ENCODE peak calls at places on chromosomes 13 and 19, in nine cellular contexts. S is tibial nerve, P is nephron progenitor cell, B is lower leg skin, U is IMR-90, I is WTC11, A is GM12865, E is BJ, L is RWPE1. N is an unnamed sample.

GRCh38 chr13:24506698-24507335 is 5.8 kb downstream of the PARP4 start:
- DNase-seq in S (no peak), P (no peak), B (no peak), U (no peak), I (no peak), A (no peak), E (no peak), L (no peak), N (no peak)

GRCh38 chr19:11849264-11849615 is 714 bp downstream of the ZNF439 start:
- DNase-seq in S (no peak), P (no peak), B (no peak), U (no peak), I (no peak), A (no peak), E (no peak), L (no peak), N (no peak)

GRCh38 chr19:4703671-4704316 is 19.8 kb downstream of the DPP9 start:
- DNase-seq in S (no peak), P (no peak), B (no peak), U (no peak), I (no peak), A (no peak), E (no peak), L (no peak), N (no peak)

GRCh38 chr13:67402546-67402945 is 172.4 kb upstream of the PCDH9 start:
- DNase-seq in S (no peak), P (no peak), B (no peak), U (no peak), I (no peak), A (no peak), E (no peak), L (no peak), N (no peak)

GRCh38 chr19:33545209-33545981 is 23.8 kb upstream of the PEPD start:
- DNase-seq in S (no peak), P (no peak), B (no peak), U (no peak), I (no peak), A (no peak), E (no peak), L (no peak), N (no peak)

GRCh38 chr13:41587490-41587889 is 130.1 kb downstream of the RGCC start:
- DNase-seq in S (no peak), P (no peak), B (no peak), U (no peak), I (peak), A (no peak), E (no peak), L (no peak), N (no peak)

GRCh38 chr19:6433663-6434062 is at the start of gene SLC25A41:
- DNase-seq in S (no peak), P (no peak), B (no peak), U (no peak), I (no peak), A (no peak), E (no peak), L (no peak), N (no peak)

GRCh38 chr13:45546410-45546765 is 69.2 kb downstream of the ERICH6B start:
- DNase-seq in S (no peak), P (no peak), B (no peak), U (no peak), I (no peak), A (no peak), E (no peak), L (no peak), N (no peak)

GRCh38 chr19:43504426-43505185 is at the start of gene PHLDB3:
- DNase-seq in S (no peak), P (peak), B (peak), U (peak), I (peak), A (peak), E (no peak), L (no peak), N (no peak)

GRCh38 chr19:44553478-44554171 is 24.1 kb upstream of the CEACAM20 start:
- DNase-seq in S (no peak), P (no peak), B (no peak), U (no peak), I (no peak), A (no peak), E (no peak), L (peak), N (no peak)

GRCh38 chr19:54287456-54287855 is 6.5 kb upstream of the LILRB2 start:
- DNase-seq in S (no peak), P (no peak), B (no peak), U (peak), I (no peak), A (no peak), E (peak), L (no peak), N (no peak)

GRCh38 chr19:43759515-43759914 is 4.8 kb upstream of the SMG9 start:
- DNase-seq in S (no peak), P (no peak), B (no peak), U (peak), I (no peak), A (peak), E (no peak), L (peak), N (no peak)

GRCh38 chr13:67632590-67632989 is 402.5 kb upstream of the PCDH9 start:
- DNase-seq in S (no peak), P (no peak), B (no peak), U (peak), I (no peak), A (no peak), E (no peak), L (no peak), N (no peak)

GRCh38 chr19:49613374-49613773 is 22.4 kb downstream of the PRR12 start:
- DNase-seq in S (no peak), P (no peak), B (no peak), U (no peak), I (no peak), A (no peak), E (no peak), L (no peak), N (no peak)

GRCh38 chr13:113627136-113627535 is 30.9 kb downstream of the ATP4B start:
- DNase-seq in S (no peak), P (no peak), B (no peak), U (no peak), I (no peak), A (no peak), E (no peak), L (no peak), N (no peak)

GRCh38 chr13:43537124-43537523 is 249.6 kb downstream of the ENOX1 start:
- DNase-seq in S (no peak), P (no peak), B (no peak), U (peak), I (no peak), A (no peak), E (no peak), L (no peak), N (no peak)

GRCh38 chr13:30763786-30764440 is 28.6 kb downstream of the ALOX5AP start:
- DNase-seq in S (no peak), P (no peak), B (no peak), U (peak), I (no peak), A (no peak), E (no peak), L (no peak), N (no peak)

GRCh38 chr13:76826527-76826926 is 59.7 kb downstream of the KCTD12 start:
- DNase-seq in S (no peak), P (no peak), B (no peak), U (no peak), I (no peak), A (no peak), E (no peak), L (no peak), N (no peak)

GRCh38 chr19:45442408-45442926 is 18.8 kb upstream of the ERCC1 start:
- DNase-seq in S (no peak), P (no peak), B (no peak), U (no peak), I (no peak), A (no peak), E (no peak), L (no peak), N (no peak)

GRCh38 chr19:58575183-58576041 is 2.3 kb upstream of the MZF1 start:
- DNase-seq in S (peak), P (peak), B (peak), U (peak), I (peak), A (peak), E (peak), L (peak), N (peak)

GRCh38 chr13:72849571-72849970 is 67.6 kb downstream of the PIBF1 start:
- DNase-seq in S (no peak), P (no peak), B (no peak), U (peak), I (no peak), A (no peak), E (peak), L (no peak), N (no peak)

GRCh38 chr19:18660051-18660910 is 23.2 kb upstream of the CRTC1 start:
- DNase-seq in S (peak), P (no peak), B (no peak), U (peak), I (no peak), A (no peak), E (no peak), L (no peak), N (no peak)

GRCh38 chr19:6524326-6524725 is 6.5 kb upstream of the TNFSF9 start:
- DNase-seq in S (no peak), P (no peak), B (no peak), U (no peak), I (no peak), A (no peak), E (no peak), L (no peak), N (no peak)

GRCh38 chr19:34365463-34366401 is 736 bp downstream of the GPI start:
- DNase-seq in S (no peak), P (peak), B (peak), U (peak), I (peak), A (peak), E (no peak), L (peak), N (no peak)

GRCh38 chr19:1373534-1374249 is 10.0 kb upstream of the NDUFS7 start:
- DNase-seq in S (no peak), P (no peak), B (no peak), U (peak), I (no peak), A (no peak), E (no peak), L (no peak), N (no peak)

GRCh38 chr13:23667750-23668149 is 97.5 kb downstream of the TNFRSF19 start:
- DNase-seq in S (no peak), P (no peak), B (no peak), U (no peak), I (peak), A (peak), E (no peak), L (no peak), N (no peak)

GRCh38 chr19:39277598-39277997 is 9.4 kb downstream of the IFNL2 start:
- DNase-seq in S (no peak), P (no peak), B (peak), U (no peak), I (no peak), A (no peak), E (no peak), L (no peak), N (no peak)

GRCh38 chr19:15038304-15038703 is 11.0 kb upstream of the CASP14 start:
- DNase-seq in S (no peak), P (no peak), B (no peak), U (no peak), I (no peak), A (no peak), E (no peak), L (peak), N (no peak)

GRCh38 chr19:37413243-37414084 is 42.6 kb downstream of the ZNF527 start:
- DNase-seq in S (no peak), P (no peak), B (no peak), U (no peak), I (no peak), A (no peak), E (no peak), L (no peak), N (no peak)

GRCh38 chr13:55307909-55308308 is 1832.8 kb upstream of the PRR20A start:
- DNase-seq in S (no peak), P (no peak), B (no peak), U (no peak), I (no peak), A (no peak), E (no peak), L (no peak), N (no peak)

GRCh38 chr13:25462301-25463125 is 90.7 kb downstream of the ATP8A2 start:
- DNase-seq in S (no peak), P (no peak), B (no peak), U (no peak), I (no peak), A (no peak), E (no peak), L (no peak), N (no peak)

GRCh38 chr13:95083758-95084157 is 217.5 kb downstream of the ABCC4 start:
- DNase-seq in S (no peak), P (no peak), B (no peak), U (peak), I (no peak), A (no peak), E (peak), L (peak), N (no peak)

GRCh38 chr19:50838239-50838638 is 4.9 kb upstream of the KLK15 start:
- DNase-seq in S (no peak), P (no peak), B (no peak), U (no peak), I (no peak), A (peak), E (no peak), L (no peak), N (no peak)

GRCh38 chr13:30331331-30331771 is 24.0 kb upstream of the KATNAL1 start:
- DNase-seq in S (no peak), P (no peak), B (no peak), U (no peak), I (no peak), A (no peak), E (no peak), L (no peak), N (no peak)

GRCh38 chr13:76516013-76516412 is 370.2 kb downstream of the KCTD12 start:
- DNase-seq in S (no peak), P (no peak), B (no peak), U (peak), I (no peak), A (no peak), E (peak), L (no peak), N (no peak)

GRCh38 chr19:6030214-6030507 is 52.2 kb upstream of the RANBP3 start:
- DNase-seq in S (no peak), P (no peak), B (no peak), U (peak), I (no peak), A (no peak), E (no peak), L (no peak), N (no peak)

GRCh38 chr13:45004096-45004495 is 14.8 kb downstream of the GPALPP1 start:
- DNase-seq in S (no peak), P (no peak), B (no peak), U (no peak), I (no peak), A (no peak), E (no peak), L (no peak), N (no peak)

GRCh38 chr13:39602614-39603366 is at the start of gene LHFPL6:
- DNase-seq in S (peak), P (peak), B (peak), U (peak), I (peak), A (peak), E (no peak), L (peak), N (no peak)
- TF ChIP-seq CTCF in S (peak), P (no peak), B (no peak), U (peak), I (no peak), A (peak), E (peak), L (peak), N (no peak)

GRCh38 chr19:13022859-13023636 is 27.8 kb downstream of the NFIX start:
- DNase-seq in S (peak), P (no peak), B (peak), U (peak), I (peak), A (peak), E (peak), L (peak), N (no peak)
- TF ChIP-seq CTCF in S (peak), P (no peak), B (no peak), U (no peak), I (no peak), A (no peak), E (no peak), L (no peak), N (no peak)

DNA sequence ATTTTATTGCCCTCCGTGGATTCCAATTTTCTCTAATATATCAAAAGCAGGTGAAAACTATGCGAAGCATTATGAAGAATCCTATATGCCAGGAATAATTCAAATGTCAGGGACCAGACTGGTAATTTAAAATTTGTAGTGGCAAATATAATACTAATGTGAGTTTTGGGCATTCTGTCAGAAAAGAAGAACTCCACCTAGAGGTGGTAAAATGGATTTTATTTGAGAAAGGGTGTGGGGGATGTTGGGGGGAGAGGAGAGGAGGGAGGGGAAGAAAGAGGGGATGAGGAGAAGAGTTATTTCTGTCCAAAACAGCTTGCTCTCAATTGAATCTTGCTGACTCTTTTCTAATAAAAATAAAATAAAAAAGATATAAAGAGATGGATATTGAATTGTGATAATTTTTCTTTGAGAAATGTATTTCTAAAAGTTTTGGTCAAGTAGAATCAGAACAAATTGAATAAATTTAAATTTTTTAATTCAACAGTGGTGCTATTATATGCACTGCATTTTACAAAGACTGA is 929.3 kb upstream of the SLITRK5 start:
- DNase-seq in S (no peak), P (no peak), B (no peak), U (no peak), I (no peak), A (no peak), E (no peak), L (no peak), N (no peak)
- TF ChIP-seq CTCF in S (no peak), P (no peak), B (no peak), U (peak), I (no peak), A (no peak), E (no peak), L (no peak), N (no peak)

GRCh38 chr19:8835446-8835845 is 3.3 kb downstream of the MBD3L1 start:
- DNase-seq in S (no peak), P (no peak), B (no peak), U (no peak), I (no peak), A (no peak), E (no peak), L (no peak), N (no peak)

GRCh38 chr19:8831832-8832131 is 322 bp downstream of the ZNF558 start:
- DNase-seq in S (no peak), P (no peak), B (no peak), U (no peak), I (no peak), A (no peak), E (peak), L (peak), N (no peak)

GRCh38 chr19:8835877-8836276 is 3.7 kb downstream of the MBD3L1 start:
- DNase-seq in S (no peak), P (no peak), B (no peak), U (no peak), I (no peak), A (no peak), E (no peak), L (no peak), N (no peak)

GRCh38 chr19:8831373-8831772 is 731 bp downstream of the ZNF558 start:
- DNase-seq in S (no peak), P (no peak), B (no peak), U (no peak), I (no peak), A (no peak), E (peak), L (no peak), N (no peak)

DNA sequence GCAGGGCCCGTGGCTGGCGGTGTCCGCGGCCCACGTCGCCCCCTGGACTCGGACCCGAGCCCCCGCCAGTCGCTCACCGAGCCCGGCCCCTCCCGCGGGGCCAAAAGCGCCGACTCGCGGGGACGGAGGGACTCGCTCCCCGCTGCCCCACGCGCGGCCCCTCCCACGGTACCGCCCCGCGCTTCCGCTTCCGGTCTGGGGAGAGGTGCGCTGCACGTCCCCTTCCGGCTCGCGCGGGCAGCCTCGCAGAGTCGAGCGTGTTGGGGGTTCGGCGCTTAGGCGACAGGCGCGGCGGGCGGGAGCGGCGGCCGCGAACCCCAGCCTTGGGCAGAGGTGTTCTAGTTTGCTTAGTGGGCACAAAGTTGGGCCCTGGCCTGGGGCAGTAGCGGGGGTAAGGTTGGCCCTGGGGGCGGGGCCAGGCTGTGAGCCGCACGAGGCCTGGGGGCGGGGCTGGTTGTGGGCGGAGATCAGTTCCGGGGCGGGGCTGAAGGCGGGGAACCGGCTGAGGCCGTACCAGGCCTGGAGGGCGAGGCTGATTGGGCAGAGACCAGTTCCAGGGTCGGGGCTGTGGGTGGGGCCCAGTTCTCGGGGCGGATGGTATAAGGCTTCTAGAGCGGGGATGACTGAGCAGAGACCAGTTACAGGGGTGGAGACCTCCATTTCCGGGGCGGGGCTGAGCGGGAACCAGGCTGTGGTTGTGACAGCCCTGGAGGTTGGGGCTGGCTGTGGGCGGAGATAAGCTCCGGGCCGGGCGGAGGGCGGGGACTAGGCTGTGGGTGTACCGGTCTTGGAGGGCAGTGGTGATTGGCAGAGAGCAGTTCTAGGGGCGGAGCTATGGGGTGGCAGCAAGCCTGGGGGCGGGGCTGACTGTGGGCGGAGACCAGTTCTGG is at the start of the genes MBD3L1 and ZNF558:
- DNase-seq in S (peak), P (peak), B (peak), U (peak), I (peak), A (peak), E (peak), L (peak), N (peak)
- TF ChIP-seq CTCF in S (peak), P (no peak), B (no peak), U (peak), I (no peak), A (peak), E (peak), L (peak), N (peak)

GRCh38 chr13:101942038-101942437 is 459.8 kb downstream of the FGF14 start:
- DNase-seq in S (no peak), P (peak), B (no peak), U (peak), I (peak), A (peak), E (no peak), L (peak), N (no peak)

GRCh38 chr13:101939370-101939769 is 462.5 kb downstream of the FGF14 start:
- DNase-seq in S (no peak), P (no peak), B (no peak), U (no peak), I (no peak), A (no peak), E (no peak), L (no peak), N (no peak)

GRCh38 chr13:101942535-101943157 is 459.2 kb downstream of the FGF14 start:
- DNase-seq in S (no peak), P (no peak), B (no peak), U (no peak), I (no peak), A (no peak), E (no peak), L (no peak), N (no peak)

GRCh38 chr13:101945435-101945834 is 456.4 kb downstream of the FGF14 start:
- DNase-seq in S (no peak), P (no peak), B (no peak), U (no peak), I (peak), A (peak), E (no peak), L (no peak), N (no peak)

GRCh38 chr13:101941095-101941777 is 460.6 kb downstream of the FGF14 start:
- DNase-seq in S (no peak), P (no peak), B (no peak), U (peak), I (no peak), A (no peak), E (no peak), L (no peak), N (no peak)
- TF ChIP-seq CTCF in S (no peak), P (peak), B (no peak), U (peak), I (no peak), A (peak), E (peak), L (no peak), N (no peak)

GRCh38 chr19:10421240-10421948 is 1.1 kb downstream of the PDE4A start:
- DNase-seq in S (no peak), P (no peak), B (no peak), U (no peak), I (no peak), A (no peak), E (no peak), L (no peak), N (no peak)
- TF ChIP-seq CTCF in S (no peak), P (peak), B (no peak), U (no peak), I (no peak), A (no peak), E (no peak), L (no peak), N (peak)

GRCh38 chr19:30284885-30285284 is 87.3 kb upstream of the ZNF536 start:
- DNase-seq in S (no peak), P (no peak), B (no peak), U (no peak), I (no peak), A (no peak), E (no peak), L (no peak), N (no peak)
- TF ChIP-seq CTCF in S (no peak), P (no peak), B (no peak), U (no peak), I (no peak), A (no peak), E (no peak), L (no peak), N (no peak)

GRCh38 chr19:31110331-31110730 is 238.9 kb downstream of the TSHZ3 start:
- DNase-seq in S (no peak), P (peak), B (no peak), U (peak), I (peak), A (no peak), E (no peak), L (no peak), N (no peak)
- TF ChIP-seq CTCF in S (no peak), P (peak), B (no peak), U (peak), I (no peak), A (no peak), E (peak), L (no peak), N (no peak)